ENCODE peak calls at places on chromosomes 2 and 18, in eight cellular contexts. A is activated T-cell treated with anti-CD3 and anti-CD28 coated beads for 1 hour, G is DMS153, X is foreskin fibroblast, L is AG10803, Y is LHCN-M2, Q is right cardiac atrium, Z is lower lobe of right lung. N is an unnamed sample.

GRCh38 chr2:218032336-218033171 is 29.8 kb upstream of the TNS1 start:
- DNase-seq in A (no peak), G (no peak), X (no peak), L (no peak), Y (no peak), Q (no peak), Z (no peak), N (peak)

GRCh38 chr2:204203704-204204103 is 267.1 kb downstream of the ICOS start:
- DNase-seq in A (no peak), G (no peak), X (no peak), L (no peak), Y (no peak), Q (no peak), Z (no peak), N (no peak)

GRCh38 chr2:202608142-202608852 is 26.5 kb upstream of the FAM117B start:
- DNase-seq in A (no peak), G (no peak), X (no peak), L (no peak), Y (no peak), Q (no peak), Z (no peak), N (no peak)

GRCh38 chr18:72555983-72556382 is 11.8 kb upstream of the CBLN2 start:
- DNase-seq in A (no peak), G (no peak), X (no peak), L (no peak), Y (no peak), Q (no peak), Z (no peak), N (no peak)

GRCh38 chr2:219571311-219572236 is at the start of gene OBSL1:
- DNase-seq in A (no peak), G (peak), X (peak), L (peak), Y (peak), Q (peak), Z (peak), N (peak)

GRCh38 chr2:8515390-8515761 is 166.5 kb upstream of the ID2 start:
- DNase-seq in A (peak), G (no peak), X (no peak), L (no peak), Y (no peak), Q (no peak), Z (no peak), N (no peak)

GRCh38 chr2:220619525-220620267 is 952.4 kb downstream of the EPHA4 start:
- DNase-seq in A (no peak), G (peak), X (no peak), L (no peak), Y (no peak), Q (no peak), Z (no peak), N (peak)

GRCh38 chr2:39008663-39009062 is 112.2 kb downstream of the SOS1 start:
- DNase-seq in A (no peak), G (no peak), X (no peak), L (peak), Y (no peak), Q (no peak), Z (no peak), N (no peak)

GRCh38 chr2:154158101-154158500 is 286.4 kb downstream of the GALNT13 start:
- DNase-seq in A (no peak), G (no peak), X (no peak), L (no peak), Y (no peak), Q (no peak), Z (no peak), N (peak)

GRCh38 chr2:142586693-142587432 is 290.6 kb upstream of the KYNU start:
- DNase-seq in A (no peak), G (no peak), X (no peak), L (no peak), Y (no peak), Q (no peak), Z (no peak), N (no peak)

GRCh38 chr2:3265981-3266726 is 111.5 kb downstream of the EIPR1 start:
- DNase-seq in A (no peak), G (no peak), X (no peak), L (no peak), Y (no peak), Q (no peak), Z (no peak), N (peak)

GRCh38 chr18:70423988-70424387 is 135.1 kb downstream of the SOCS6 start:
- DNase-seq in A (no peak), G (no peak), X (peak), L (peak), Y (no peak), Q (no peak), Z (no peak), N (peak)

GRCh38 chr2:27809761-27810241 is 38.3 kb downstream of the MRPL33 start:
- DNase-seq in A (no peak), G (no peak), X (peak), L (peak), Y (peak), Q (no peak), Z (no peak), N (no peak)

GRCh38 chr2:20571644-20572215 is 79.2 kb downstream of the HS1BP3 start:
- DNase-seq in A (no peak), G (no peak), X (no peak), L (no peak), Y (no peak), Q (no peak), Z (no peak), N (no peak)

GRCh38 chr18:63262369-63263335 is 56.9 kb downstream of the BCL2 start:
- DNase-seq in A (no peak), G (no peak), X (no peak), L (no peak), Y (peak), Q (no peak), Z (no peak), N (no peak)

GRCh38 chr2:18829976-18830375 is 240.6 kb upstream of the NT5C1B start:
- DNase-seq in A (no peak), G (no peak), X (no peak), L (peak), Y (no peak), Q (no peak), Z (no peak), N (no peak)

GRCh38 chr2:46690825-46691224 is 211.5 kb downstream of the TMEM247 start:
- DNase-seq in A (no peak), G (no peak), X (no peak), L (peak), Y (peak), Q (no peak), Z (no peak), N (no peak)

GRCh38 chr18:4528405-4528804 is 73.3 kb upstream of the DLGAP1 start:
- DNase-seq in A (no peak), G (no peak), X (no peak), L (no peak), Y (no peak), Q (no peak), Z (no peak), N (no peak)

GRCh38 chr2:101559576-101559975 is 84.7 kb upstream of the RFX8 start:
- DNase-seq in A (no peak), G (no peak), X (peak), L (peak), Y (no peak), Q (peak), Z (no peak), N (no peak)

GRCh38 chr2:152247337-152247695 is 71.8 kb upstream of the STAM2 start:
- DNase-seq in A (no peak), G (no peak), X (peak), L (peak), Y (peak), Q (no peak), Z (no peak), N (no peak)

GRCh38 chr2:145864501-145864900 is 1344.6 kb upstream of the ZEB2 start:
- DNase-seq in A (no peak), G (no peak), X (no peak), L (no peak), Y (no peak), Q (no peak), Z (no peak), N (no peak)

GRCh38 chr2:68018727-68019126 is 44.1 kb downstream of the C1D start:
- DNase-seq in A (no peak), G (no peak), X (no peak), L (no peak), Y (no peak), Q (no peak), Z (no peak), N (no peak)

GRCh38 chr18:50266248-50266704 is at the start of gene CFAP53:
- DNase-seq in A (peak), G (peak), X (peak), L (peak), Y (peak), Q (peak), Z (peak), N (peak)